ENCODE peak calls at places on chromosomes 4 and X, in six cellular contexts. R is HFF-Myc; A is left lung; S is pulmonary artery endothelial cell; D is stimulated activated CD4-positive, alpha-beta T cell treated with anti-CD3 and anti-CD28 coated beads, Interleukin-1b, Interleukin-23, amount 100 ng/mL, for 1 hour; Z is stromal cell of bone marrow. L is an unnamed sample.

GRCh38 chrX:12753366-12753765 is 37.8 kb upstream of the PRPS2 start:
- DNase-seq in R (no peak), A (no peak), S (no peak), D (no peak), Z (no peak), L (no peak)

GRCh38 chr4:85842540-85842939 is 367.6 kb downstream of the ARHGAP24 start:
- DNase-seq in R (no peak), A (no peak), S (peak), D (no peak), Z (no peak), L (peak)

GRCh38 chr4:17562157-17562556 is 14.8 kb upstream of the LAP3 start:
- DNase-seq in R (no peak), A (no peak), S (no peak), D (no peak), Z (no peak), L (no peak)

GRCh38 chr4:27490315-27490714 is 629.7 kb downstream of the STIM2 start:
- DNase-seq in R (no peak), A (no peak), S (no peak), D (no peak), Z (no peak), L (no peak)

GRCh38 chr4:158172558-158173258 is at the start of gene GASK1B:
- DNase-seq in R (peak), A (no peak), S (no peak), D (no peak), Z (no peak), L (no peak)

GRCh38 chrX:29295987-29296680 is 708.9 kb downstream of the IL1RAPL1 start:
- DNase-seq in R (no peak), A (no peak), S (no peak), D (no peak), Z (peak), L (no peak)

GRCh38 chrX:39112143-39112542 is 310.9 kb downstream of the MID1IP1 start:
- DNase-seq in R (no peak), A (no peak), S (no peak), D (no peak), Z (no peak), L (no peak)

GRCh38 chr4:73417973-73418372 is 13.9 kb downstream of the ALB start:
- DNase-seq in R (no peak), A (no peak), S (no peak), D (no peak), Z (no peak), L (no peak)

GRCh38 chr4:33709247-33709646 is 2535.1 kb downstream of the ARAP2 start:
- DNase-seq in R (no peak), A (no peak), S (no peak), D (no peak), Z (no peak), L (no peak)

GRCh38 chr4:107654694-107655093 is 65.3 kb downstream of the PAPSS1 start:
- DNase-seq in R (no peak), A (no peak), S (no peak), D (no peak), Z (no peak), L (no peak)

GRCh38 chr4:67087897-67088296 is 457.4 kb downstream of the CENPC start:
- DNase-seq in R (no peak), A (no peak), S (no peak), D (no peak), Z (no peak), L (no peak)

GRCh38 chr4:8319731-8320385 is 50.3 kb downstream of the HTRA3 start:
- DNase-seq in R (no peak), A (peak), S (no peak), D (no peak), Z (no peak), L (no peak)